ENCODE peak calls at places on chromosomes 7 and 10, in four cellular contexts. One of them, this sample, is unnamed.

GRCh38 chr10:122854648-122855047 is 9.0 kb upstream of the CUZD1 start:
- DNase-seq in EL: peak; percentile 92
- DNase-seq in aorta: no peak
- DNase-seq in HFF-Myc: no peak
- DNase-seq in this sample: peak; percentile 91

GRCh38 chr10:98364432-98365102 is 50.4 kb downstream of the PYROXD2 start:
- DNase-seq in aorta: no peak
- DNase-seq in HFF-Myc: no peak
- DNase-seq in EL: no peak
- DNase-seq in this sample: no peak

GRCh38 chr10:113111900-113112853 is 162.1 kb downstream of the TCF7L2 start:
- DNase-seq in aorta: no peak
- DNase-seq in HFF-Myc: no peak
- DNase-seq in EL: no peak
- DNase-seq in this sample: no peak

GRCh38 chr7:147674705-147675104 is 915.9 kb upstream of the C7orf33 start:
- DNase-seq in EL: no peak
- DNase-seq in HFF-Myc: no peak
- DNase-seq in aorta: no peak
- DNase-seq in this sample: no peak

GRCh38 chr10:124739119-124739921 is 4.9 kb downstream of the FAM53B start:
- DNase-seq in HFF-Myc: no peak
- DNase-seq in aorta: no peak
- DNase-seq in EL: no peak
- DNase-seq in this sample: no peak

GRCh38 chr7:55192718-55193117 is 172.4 kb upstream of the LANCL2 start:
- DNase-seq in aorta: no peak
- DNase-seq in EL: peak; percentile 88
- DNase-seq in HFF-Myc: peak; percentile 58
- DNase-seq in this sample: peak; percentile 85

GRCh38 chr10:132591166-132591971 is 53.8 kb downstream of the INPP5A start:
- DNase-seq in HFF-Myc: no peak
- DNase-seq in aorta: peak; percentile 92
- DNase-seq in EL: peak; percentile 23
- DNase-seq in this sample: peak; percentile 78

GRCh38 chr7:2482725-2483451 is 6.7 kb upstream of the GRIFIN start:
- DNase-seq in EL: no peak
- DNase-seq in HFF-Myc: no peak
- DNase-seq in aorta: peak; percentile 59
- DNase-seq in this sample: peak; percentile 43

GRCh38 chr7:75662579-75663301 is 76.0 kb downstream of the HIP1 start:
- DNase-seq in aorta: peak; percentile 30
- DNase-seq in EL: no peak
- DNase-seq in HFF-Myc: no peak
- DNase-seq in this sample: no peak

GRCh38 chr7:36747251-36747968 is 23.1 kb upstream of the AOAH start:
- DNase-seq in HFF-Myc: no peak
- DNase-seq in aorta: no peak
- DNase-seq in EL: peak; percentile 2
- DNase-seq in this sample: peak; percentile 92

GRCh38 chr10:114538544-114538906 is 119.5 kb downstream of the ABLIM1 start:
- DNase-seq in aorta: no peak
- DNase-seq in EL: no peak
- DNase-seq in HFF-Myc: no peak
- DNase-seq in this sample: no peak

GRCh38 chr10:26805567-26806245 is 55.1 kb downstream of the ABI1 start:
- DNase-seq in HFF-Myc: no peak
- DNase-seq in EL: peak; percentile 27
- DNase-seq in aorta: no peak
- DNase-seq in this sample: no peak

GRCh38 chr7:82419200-82419599 is 24.4 kb downstream of the CACNA2D1 start:
- DNase-seq in aorta: no peak
- DNase-seq in HFF-Myc: no peak
- DNase-seq in EL: no peak
- DNase-seq in this sample: no peak

GRCh38 chr7:123675092-123675473 is 19.4 kb downstream of the LMOD2 start:
- DNase-seq in HFF-Myc: no peak
- DNase-seq in EL: peak; percentile 39
- DNase-seq in aorta: no peak
- DNase-seq in this sample: no peak

GRCh38 chr7:148987010-148987750 is 41.1 kb downstream of the PDIA4 start:
- DNase-seq in HFF-Myc: peak; percentile 75
- DNase-seq in aorta: peak; percentile 87
- DNase-seq in EL: peak; percentile 90
- DNase-seq in this sample: peak; percentile 91

GRCh38 chr10:36515313-36515712 is 610.1 kb upstream of the ANKRD30A start:
- DNase-seq in aorta: no peak
- DNase-seq in EL: no peak
- DNase-seq in HFF-Myc: no peak
- DNase-seq in this sample: no peak

GRCh38 chr10:101011517-101012423 is 12.2 kb downstream of the LZTS2 start:
- DNase-seq in EL: peak; percentile 40
- DNase-seq in HFF-Myc: no peak
- DNase-seq in aorta: peak; percentile 70
- DNase-seq in this sample: no peak

GRCh38 chr7:28729276-28729675 is 228.9 kb downstream of the TRIL start:
- DNase-seq in aorta: no peak
- DNase-seq in EL: no peak
- DNase-seq in HFF-Myc: no peak
- DNase-seq in this sample: peak; percentile 31

GRCh38 chr10:109723305-109723704 is 200.0 kb downstream of the XPNPEP1 start:
- DNase-seq in HFF-Myc: no peak
- DNase-seq in EL: no peak
- DNase-seq in aorta: no peak
- DNase-seq in this sample: no peak

GRCh38 chr10:30529373-30529998 is 95.5 kb downstream of the MAP3K8 start:
- DNase-seq in aorta: peak; percentile 84
- DNase-seq in EL: no peak
- DNase-seq in HFF-Myc: no peak
- DNase-seq in this sample: no peak

GRCh38 chr10:104639595-104640338 is 1.3 kb upstream of the SORCS3 start:
- DNase-seq in HFF-Myc: no peak
- DNase-seq in EL: no peak
- DNase-seq in aorta: no peak
- DNase-seq in this sample: no peak

GRCh38 chr10:113497203-113497602 is 55.6 kb upstream of the HABP2 start:
- DNase-seq in EL: no peak
- DNase-seq in aorta: no peak
- DNase-seq in HFF-Myc: no peak
- DNase-seq in this sample: no peak

GRCh38 chr10:18689498-18689897 is 30.3 kb downstream of the ARL5B start:
- DNase-seq in HFF-Myc: no peak
- DNase-seq in aorta: no peak
- DNase-seq in EL: no peak
- DNase-seq in this sample: peak; percentile 21

GRCh38 chr10:123649672-123650071 is 16.5 kb upstream of the GPR26 start:
- DNase-seq in aorta: no peak
- DNase-seq in HFF-Myc: no peak
- DNase-seq in EL: no peak
- DNase-seq in this sample: no peak

GRCh38 chr7:11557627-11558026 is 274.4 kb downstream of the THSD7A start:
- DNase-seq in EL: peak; percentile 0
- DNase-seq in aorta: no peak
- DNase-seq in HFF-Myc: no peak
- DNase-seq in this sample: peak; percentile 31

GRCh38 chr10:83863283-83863966 is 275.9 kb upstream of the GHITM start:
- DNase-seq in EL: no peak
- DNase-seq in aorta: no peak
- DNase-seq in HFF-Myc: no peak
- DNase-seq in this sample: no peak